ENCODE peak calls at places on chromosomes 1 and 21, in eight cellular contexts. U, Y, P, L, A, I, V and C are unnamed samples.

GRCh38 chr1:3992746-3993145 is 92.7 kb upstream of the C1orf174 start:
- DNase-seq in L (no peak), P (no peak), I (no peak), U (no peak), A (no peak), V (peak; percentile 24), Y (no peak), C (no peak)

GRCh38 chr21:41477641-41478318 is 30.2 kb downstream of the TMPRSS2 start:
- DNase-seq in V (peak; percentile 41), Y (no peak), P (no peak), I (peak; percentile 69), L (no peak), A (no peak), U (no peak), C (no peak)

GRCh38 chr1:212525479-212526110 is 83.0 kb upstream of the ATF3 start:
- DNase-seq in A (no peak), L (peak; percentile 31), U (no peak), P (no peak), I (no peak), Y (peak; percentile 41), V (no peak), C (no peak)

GRCh38 chr1:208933984-208934525 is 649.5 kb upstream of the CAMK1G start:
- DNase-seq in V (no peak), A (no peak), Y (no peak), U (no peak), I (no peak), P (no peak), L (no peak), C (no peak)

GRCh38 chr1:48019714-48020315 is 22.6 kb upstream of the TRABD2B start:
- DNase-seq in Y (no peak), P (no peak), A (no peak), L (no peak), I (no peak), U (no peak), V (no peak), C (no peak)

GRCh38 chr21:45453308-45453950 is 48.5 kb downstream of the COL18A1 start:
- DNase-seq in U (no peak), Y (no peak), A (no peak), L (no peak), I (no peak), V (no peak), P (no peak), C (no peak)

GRCh38 chr1:114435088-114435715 is 75.8 kb downstream of the TRIM33 start:
- DNase-seq in I (no peak), U (no peak), A (no peak), L (no peak), V (no peak), P (no peak), Y (no peak), C (peak; percentile 6)

GRCh38 chr1:195604287-195604686 is 1004.0 kb downstream of the KCNT2 start:
- DNase-seq in Y (no peak), I (no peak), L (no peak), U (no peak), P (no peak), A (no peak), V (no peak), C (no peak)

GRCh38 chr21:45834026-45834715 is 147.4 kb upstream of the COL6A1 start:
- DNase-seq in U (no peak), Y (no peak), A (no peak), I (no peak), L (no peak), P (no peak), V (no peak), C (no peak)

GRCh38 chr1:23867542-23867952 is 543 bp downstream of the FUCA1 start:
- DNase-seq in I (no peak), V (no peak), L (no peak), U (no peak), P (peak; percentile 64), Y (no peak), A (no peak), C (no peak)

GRCh38 chr1:228379165-228379460 is 27.5 kb downstream of the TRIM11 start:
- DNase-seq in P (no peak), I (no peak), L (no peak), A (peak; percentile 50), V (no peak), Y (no peak), U (no peak), C (peak; percentile 44)

GRCh38 chr1:92728687-92729086 is 56.2 kb downstream of the EVI5 start:
- DNase-seq in V (no peak), U (no peak), L (no peak), P (no peak), Y (peak; percentile 44), I (no peak), A (no peak), C (no peak)

GRCh38 chr1:28507646-28508434 is 2.0 kb downstream of the RCC1 start:
- DNase-seq in V (no peak), I (no peak), L (no peak), A (no peak), U (no peak), Y (peak; percentile 37), P (no peak), C (peak; percentile 34)

GRCh38 chr1:59072017-59072947 is 224.6 kb upstream of the FGGY start:
- DNase-seq in A (no peak), Y (peak; percentile 64), V (no peak), L (no peak), U (no peak), I (no peak), P (no peak), C (no peak)

GRCh38 chr1:204217648-204218000 is 3.8 kb upstream of the GOLT1A start:
- DNase-seq in Y (no peak), I (no peak), L (no peak), V (no peak), P (no peak), U (no peak), A (no peak), C (no peak)

GRCh38 chr1:178686407-178686806 is 38.6 kb upstream of the RALGPS2 start:
- DNase-seq in L (no peak), I (no peak), Y (no peak), P (no peak), U (no peak), A (no peak), V (no peak), C (no peak)

GRCh38 chr1:36731226-36732037 is 248.7 kb upstream of the CSF3R start:
- DNase-seq in I (no peak), P (peak; percentile 34), Y (peak; percentile 68), L (no peak), V (no peak), A (no peak), U (no peak), C (no peak)

GRCh38 chr1:29970747-29971325 is 734.5 kb downstream of the PTPRU start:
- DNase-seq in L (no peak), I (no peak), V (no peak), P (no peak), A (no peak), U (no peak), Y (no peak), C (no peak)

GRCh38 chr1:24151175-24151533 is 8.2 kb upstream of the IL22RA1 start:
- DNase-seq in A (no peak), V (no peak), U (no peak), L (no peak), Y (no peak), I (peak; percentile 53), P (no peak), C (no peak)

GRCh38 chr1:180215856-180216625 is 14.0 kb upstream of the LHX4 start:
- DNase-seq in U (no peak), A (no peak), L (no peak), Y (no peak), I (no peak), V (no peak), P (no peak), C (no peak)

GRCh38 chr1:109299984-109300343 is 6.8 kb downstream of the MYBPHL start:
- DNase-seq in A (no peak), I (no peak), P (no peak), L (no peak), V (no peak), Y (no peak), U (no peak), C (no peak)

GRCh38 chr1:30618335-30618747 is 105.0 kb downstream of the MATN1 start:
- DNase-seq in V (no peak), P (no peak), A (no peak), L (peak; percentile 27), Y (no peak), I (no peak), U (peak; percentile 86), C (no peak)

GRCh38 chr1:53294557-53294956 is 33.3 kb downstream of the LRP8 start:
- DNase-seq in L (peak; percentile 84), A (no peak), U (no peak), V (no peak), Y (no peak), P (no peak), I (no peak), C (no peak)

GRCh38 chr1:199205740-199206139 is 566.9 kb downstream of the PTPRC start:
- DNase-seq in U (no peak), A (no peak), Y (no peak), L (no peak), V (no peak), I (no peak), P (no peak), C (no peak)

GRCh38 chr21:43361493-43362296 is 65.2 kb downstream of the SIK1 start:
- DNase-seq in I (no peak), Y (no peak), A (no peak), L (no peak), P (no peak), V (peak; percentile 87), U (no peak), C (no peak)

GRCh38 chr21:46039891-46040660 is 57.8 kb upstream of the COL6A2 start:
- DNase-seq in P (no peak), U (no peak), V (no peak), I (no peak), L (no peak), A (peak; percentile 49), Y (no peak), C (no peak)

GRCh38 chr1:9280015-9280860 is 12.5 kb upstream of the SPSB1 start:
- DNase-seq in I (peak; percentile 55), P (peak; percentile 49), V (peak; percentile 67), Y (peak; percentile 51), U (peak; percentile 67), A (no peak), L (peak; percentile 84), C (peak; percentile 64)

GRCh38 chr1:12593621-12594066 is 24.4 kb downstream of the DHRS3 start:
- DNase-seq in V (no peak), Y (peak; percentile 43), A (peak; percentile 66), L (no peak), I (no peak), U (no peak), P (no peak), C (no peak)
- TF ChIP-seq POLR2A in V (no peak), Y (no peak), A (no peak), L (no peak), I (no peak), U (no peak), P (no peak), C (no peak)

GRCh38 chr1:33181906-33182305 is at the start of gene TRIM62:
- DNase-seq in P (peak; percentile 98), U (peak; percentile 63), A (peak; percentile 94), L (peak; percentile 88), Y (peak; percentile 77), I (peak; percentile 88), V (peak; percentile 95), C (peak; percentile 90)
- TF ChIP-seq POLR2A in P (peak; percentile 50), U (no peak), A (peak; percentile 30), L (peak; percentile 38), Y (peak; percentile 36), I (no peak), V (no peak), C (no peak)

GRCh38 chr1:155141799-155142198 is 1.5 kb upstream of the DPM3 start:
- DNase-seq in I (no peak), V (peak; percentile 2), P (no peak), U (no peak), A (no peak), Y (no peak), L (no peak), C (no peak)
- TF ChIP-seq POLR2A in I (no peak), V (no peak), P (no peak), U (no peak), A (no peak), Y (no peak), L (no peak), C (no peak)

GRCh38 chr1:95259245-95259644 is 25.2 kb downstream of the RWDD3 start:
- DNase-seq in V (no peak), U (no peak), Y (no peak), A (no peak), P (no peak), L (no peak), I (no peak), C (no peak)
- TF ChIP-seq POLR2A in V (no peak), U (no peak), Y (no peak), A (no peak), P (no peak), L (no peak), I (no peak), C (no peak)